ENCODE peak calls at places on chromosome 22, in ten cellular contexts. H is glutamatergic neuron; T is cardiac septum; A is stimulated activated CD4-positive, alpha-beta T cell treated with anti-CD3 and anti-CD28 coated beads, Interleukin-2, amount 100 ng/mL, for 48 hours; Y is kidney epithelial cell; X is AML-193; U is HFFc6; N is HCEC 1CT; M is amygdala; R is thoracic aorta. D is an unnamed sample.

GRCh38 chr22:24727218-24727851 is 47.2 kb downstream of the PIWIL3 start:
- DNase-seq in H (no peak), T (no peak), A (no peak), Y (peak; percentile 79), X (no peak), U (peak; percentile 70), N (peak; percentile 78), M (no peak), R (no peak), D (no peak)

GRCh38 chr22:25208328-25208727 is 8.7 kb downstream of the CRYBB3 start:
- DNase-seq in H (no peak), T (no peak), A (no peak), Y (no peak), X (no peak), U (no peak), N (no peak), M (no peak), R (no peak), D (no peak)

GRCh38 chr22:41648431-41648830 is 27.3 kb downstream of the XRCC6 start:
- DNase-seq in H (no peak), T (no peak), A (no peak), Y (no peak), X (no peak), U (no peak), N (peak; percentile 17), M (no peak), R (no peak), D (no peak)

GRCh38 chr22:25582946-25583345 is 18.5 kb downstream of the GRK3 start:
- DNase-seq in H (no peak), T (no peak), A (no peak), Y (no peak), X (no peak), U (no peak), N (peak; percentile 39), M (no peak), R (no peak), D (no peak)

GRCh38 chr22:30181459-30182353 is 64.9 kb downstream of the LIF start:
- DNase-seq in H (no peak), T (no peak), A (no peak), Y (no peak), X (no peak), U (no peak), N (no peak), M (no peak), R (no peak), D (no peak)

GRCh38 chr22:32622004-32622761 is 147.6 kb downstream of the FBXO7 start:
- DNase-seq in H (no peak), T (no peak), A (no peak), Y (no peak), X (no peak), U (peak; percentile 59), N (no peak), M (no peak), R (no peak), D (no peak)

GRCh38 chr22:36486619-36487384 is 5.4 kb upstream of the TXN2 start:
- DNase-seq in H (no peak), T (no peak), A (peak; percentile 55), Y (no peak), X (peak; percentile 29), U (peak; percentile 51), N (peak; percentile 39), M (no peak), R (no peak), D (peak; percentile 26)

GRCh38 chr22:27667121-27667843 is 134.3 kb downstream of the MN1 start:
- DNase-seq in H (no peak), T (no peak), A (no peak), Y (peak; percentile 42), X (no peak), U (no peak), N (no peak), M (no peak), R (no peak), D (no peak)

GRCh38 chr22:43213962-43214361 is 27.0 kb upstream of the TTLL12 start:
- DNase-seq in H (no peak), T (no peak), A (no peak), Y (no peak), X (no peak), U (no peak), N (no peak), M (no peak), R (no peak), D (no peak)

GRCh38 chr22:46001046-46001425 is 24.1 kb upstream of the WNT7B start:
- DNase-seq in H (no peak), T (no peak), A (no peak), Y (no peak), X (no peak), U (no peak), N (no peak), M (no peak), R (no peak), D (no peak)